ENCODE peak calls at places on chromosome 1, in seven cellular contexts. T is cardiac fibroblast, Y is fibroblast of lung, Z is HFFc6, F is RWPE1, J is cardiac muscle cell, R is GM12864. S is an unnamed sample.

GRCh38 chr1:195604287-195604686 is 1004.0 kb downstream of the KCNT2 start:
- DNase-seq in F (peak), R (no peak), Z (peak), Y (peak), T (no peak), J (no peak), S (peak)

GRCh38 chr1:162605225-162605927 is 26.9 kb upstream of the DDR2 start:
- DNase-seq in F (peak), Y (peak), R (no peak), Z (peak), T (peak), J (no peak), S (peak)

GRCh38 chr1:47587891-47588582 is 150.2 kb downstream of the FOXD2 start:
- DNase-seq in J (peak), T (no peak), F (no peak), Y (no peak), R (no peak), Z (no peak), S (no peak)

GRCh38 chr1:47934243-47934805 is 62.9 kb downstream of the TRABD2B start:
- DNase-seq in Y (peak), Z (no peak), T (no peak), J (no peak), R (no peak), F (no peak), S (no peak)

GRCh38 chr1:203211812-203212211 is 17.7 kb downstream of the CHIT1 start:
- DNase-seq in T (no peak), R (no peak), Y (no peak), Z (no peak), F (no peak), J (no peak), S (no peak)

GRCh38 chr1:17831619-17832018 is 76.5 kb downstream of the ACTL8 start:
- DNase-seq in Y (peak), Z (peak), J (peak), T (peak), F (peak), R (no peak), S (peak)

GRCh38 chr1:110436635-110437034 is 14.3 kb upstream of the PROK1 start:
- DNase-seq in J (peak), Y (no peak), R (no peak), Z (peak), T (no peak), F (no peak), S (no peak)

GRCh38 chr1:103266036-103266435 is 157.7 kb upstream of the COL11A1 start:
- DNase-seq in J (no peak), R (no peak), Z (peak), T (peak), Y (peak), F (no peak), S (no peak)

GRCh38 chr1:16183765-16184556 is 28.1 kb upstream of the EPHA2 start:
- DNase-seq in T (no peak), R (no peak), Z (no peak), J (no peak), Y (no peak), F (no peak), S (peak)

GRCh38 chr1:202213361-202214088 is 19.9 kb downstream of the LGR6 start:
- DNase-seq in R (no peak), F (no peak), Y (no peak), J (no peak), T (no peak), Z (no peak), S (peak)

GRCh38 chr1:204296431-204296988 is 63.2 kb downstream of the PLEKHA6 start:
- DNase-seq in J (peak), Z (peak), Y (peak), T (no peak), R (no peak), F (no peak), S (no peak)

GRCh38 chr1:236746785-236747184 is 48.3 kb upstream of the MTR start:
- DNase-seq in Z (no peak), T (no peak), J (no peak), Y (no peak), F (no peak), R (no peak), S (no peak)

GRCh38 chr1:83998599-83999315 is at the start of gene TTLL7:
- DNase-seq in T (no peak), J (peak), Y (peak), R (peak), Z (peak), F (peak), S (no peak)

GRCh38 chr1:92367496-92367895 is 68.6 kb downstream of the RPAP2 start:
- DNase-seq in F (no peak), R (no peak), T (no peak), J (no peak), Z (no peak), Y (no peak), S (no peak)

GRCh38 chr1:18322353-18323032 is 158.2 kb upstream of the KLHDC7A start:
- DNase-seq in Y (no peak), T (no peak), Z (no peak), J (peak), R (no peak), F (no peak), S (no peak)

GRCh38 chr1:220012259-220012658 is 34.0 kb downstream of the EPRS1 start:
- DNase-seq in J (no peak), Z (no peak), R (no peak), F (no peak), T (peak), Y (peak), S (no peak)

GRCh38 chr1:107229711-107230110 is 88.9 kb downstream of the NTNG1 start:
- DNase-seq in T (no peak), J (no peak), Z (no peak), Y (no peak), F (no peak), R (no peak), S (no peak)

GRCh38 chr1:21659924-21660326 is 9.2 kb downstream of the RAP1GAP start:
- DNase-seq in Z (no peak), R (no peak), Y (no peak), T (no peak), J (no peak), F (no peak), S (no peak)

GRCh38 chr1:951364-951763 is 7.7 kb downstream of the NOC2L start:
- DNase-seq in Z (peak), T (no peak), Y (peak), R (no peak), J (no peak), F (no peak), S (no peak)

GRCh38 chr1:62529227-62529626 is 68.1 kb upstream of the ANGPTL3 start:
- DNase-seq in F (no peak), Y (no peak), Z (no peak), J (no peak), R (no peak), T (no peak), S (no peak)

GRCh38 chr1:62528015-62528414 is 69.3 kb upstream of the ANGPTL3 start:
- DNase-seq in R (no peak), F (no peak), Y (no peak), J (no peak), Z (no peak), T (peak), S (no peak)

DNA sequence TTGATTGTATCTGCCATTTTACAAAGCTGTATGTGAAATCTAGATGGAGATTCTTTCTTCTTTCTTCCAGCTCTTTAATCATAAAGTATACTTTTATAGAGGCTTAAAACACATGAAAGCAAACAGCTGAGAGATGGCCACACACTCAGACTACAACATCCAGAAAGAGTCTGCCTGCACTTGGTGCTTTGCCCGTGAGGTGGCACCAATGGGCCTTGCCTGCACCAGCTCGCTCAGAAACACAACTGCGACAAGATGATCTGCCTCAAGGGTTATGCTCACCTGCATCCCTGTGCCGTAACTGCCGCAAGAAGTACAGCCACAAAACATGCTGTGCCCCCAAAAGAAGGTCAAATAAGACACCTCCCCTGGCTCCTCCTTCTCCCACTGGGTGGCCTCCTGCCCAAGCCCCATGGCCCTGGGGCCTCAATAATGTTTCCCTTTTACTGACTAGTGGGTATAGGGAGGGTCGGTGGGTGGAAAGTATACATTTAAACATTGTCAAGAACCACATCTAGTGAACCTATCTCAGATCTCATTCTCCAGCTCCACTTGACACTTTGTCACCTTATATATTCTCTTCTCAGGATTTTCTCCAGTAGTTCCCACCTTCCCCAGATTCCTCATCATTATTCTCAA is 66.7 kb upstream of the ANGPTL3 start:
- DNase-seq in Y (peak), T (peak), R (peak), F (peak), J (peak), Z (peak), S (peak)
- TF ChIP-seq CTCF in Y (peak), T (peak), R (peak), F (peak), J (peak), Z (peak), S (peak)

DNA sequence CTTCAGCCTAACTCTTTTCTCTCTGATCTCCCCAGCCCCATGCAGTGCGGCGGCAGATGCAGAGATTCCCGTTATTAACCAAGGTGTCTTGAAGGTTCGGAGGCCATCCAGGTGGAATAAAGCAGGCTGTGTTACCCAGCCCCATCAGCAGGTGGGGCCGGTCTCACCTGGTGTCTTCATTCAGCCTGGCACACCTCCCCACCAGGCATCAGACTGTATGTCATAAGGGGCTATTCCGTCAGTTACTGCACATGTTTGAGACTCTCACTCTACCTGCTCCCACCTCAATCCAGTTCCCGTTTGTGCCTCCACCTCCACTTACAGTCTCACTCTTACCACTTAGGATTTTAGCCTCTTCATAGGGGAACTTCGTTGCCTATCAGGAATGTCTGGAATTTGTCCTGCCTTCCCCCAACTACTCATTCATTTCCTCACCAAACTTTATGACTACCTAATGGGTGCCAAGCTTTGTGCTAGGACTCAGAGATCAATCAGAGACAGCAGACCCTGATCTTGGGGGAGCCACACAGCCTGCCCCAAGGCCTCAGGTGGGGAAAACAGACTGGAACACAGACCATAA is 170.2 kb downstream of the PLPP3 start:
- DNase-seq in F (peak), T (no peak), Z (no peak), J (no peak), R (no peak), Y (no peak), S (peak)
- TF ChIP-seq CTCF in F (no peak), T (peak), Z (peak), J (no peak), R (peak), Y (peak), S (peak)

DNA sequence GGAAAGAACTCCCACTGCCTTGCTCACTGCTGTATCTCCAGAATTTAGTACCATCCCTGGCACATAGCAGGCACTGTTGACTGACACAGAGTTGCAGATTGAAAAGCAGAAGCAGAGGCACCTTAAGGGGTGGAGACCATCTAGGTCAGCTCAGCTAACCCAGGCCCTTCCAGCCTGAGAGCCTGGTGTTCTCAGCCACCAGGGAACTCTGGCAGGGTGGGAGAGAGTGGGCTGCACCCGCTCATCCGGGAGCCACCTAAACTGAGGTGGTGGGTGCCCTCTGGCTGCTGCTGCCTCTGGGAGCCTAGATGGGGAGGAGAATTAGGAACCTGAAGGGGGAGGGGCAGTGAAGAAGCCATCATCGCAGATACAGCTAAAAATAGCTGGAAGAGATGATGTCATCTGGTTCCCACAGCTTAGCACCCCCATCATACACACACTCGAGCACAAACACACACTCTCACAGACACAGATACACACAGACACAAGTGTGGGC is 1.5 kb upstream of the TSPAN1 start:
- DNase-seq in Z (no peak), T (peak), J (no peak), Y (peak), F (no peak), R (no peak), S (no peak)
- TF ChIP-seq CTCF in Z (peak), T (no peak), J (no peak), Y (no peak), F (no peak), R (no peak), S (no peak)

DNA sequence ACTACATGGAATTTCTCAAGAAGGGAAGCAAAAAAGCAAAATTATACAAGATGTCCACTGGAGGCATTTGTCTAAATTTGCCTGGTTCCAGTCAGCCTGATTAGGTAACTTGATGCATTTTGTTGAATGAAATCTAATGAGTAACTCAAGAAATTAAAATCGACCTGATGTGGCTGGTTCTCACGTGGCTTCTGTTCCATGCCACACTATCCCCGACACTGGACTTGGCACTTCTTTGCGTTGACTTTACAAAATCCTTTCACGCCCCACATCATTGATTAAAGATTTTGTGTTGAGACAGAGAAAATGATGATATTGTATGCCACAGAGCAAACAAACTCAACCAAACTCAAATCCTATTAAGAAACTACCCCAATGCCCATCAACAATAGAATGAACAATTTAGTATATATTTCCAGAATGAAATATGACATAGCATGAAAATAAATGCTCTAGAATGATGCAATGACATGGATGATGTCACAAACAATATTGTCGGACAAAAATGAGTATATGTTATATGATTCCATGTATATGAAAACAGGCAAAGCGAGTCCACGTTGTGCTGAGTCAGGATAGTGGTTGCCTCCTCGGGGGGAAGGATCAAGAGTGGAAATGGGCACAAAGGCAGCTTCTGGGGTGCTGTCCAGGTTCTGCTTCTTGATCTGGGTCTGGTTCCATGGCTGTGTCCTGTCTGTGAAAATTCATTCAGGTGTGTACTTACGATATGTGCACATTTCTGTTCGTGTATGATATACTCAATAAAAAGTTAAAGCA is 12.9 kb upstream of the HMGCS2 start:
- DNase-seq in F (no peak), J (no peak), Y (no peak), Z (no peak), T (no peak), R (no peak), S (no peak)
- TF ChIP-seq CTCF in F (no peak), J (no peak), Y (no peak), Z (peak), T (no peak), R (no peak), S (no peak)

GRCh38 chr1:200351826-200352549 is 57.8 kb downstream of the ZNF281 start:
- DNase-seq in T (peak), F (no peak), Y (peak), Z (peak), R (no peak), J (no peak), S (peak)

GRCh38 chr1:200354243-200354642 is 55.6 kb downstream of the ZNF281 start:
- DNase-seq in R (no peak), T (peak), F (no peak), Z (no peak), J (no peak), Y (no peak), S (peak)

GRCh38 chr1:200355815-200356214 is 54.0 kb downstream of the ZNF281 start:
- DNase-seq in Y (no peak), F (no peak), R (no peak), T (no peak), Z (no peak), J (no peak), S (no peak)

GRCh38 chr1:200353232-200353631 is 56.6 kb downstream of the ZNF281 start:
- DNase-seq in R (no peak), F (no peak), Z (no peak), Y (no peak), J (no peak), T (peak), S (no peak)
- TF ChIP-seq CTCF in R (no peak), F (no peak), Z (no peak), Y (no peak), J (no peak), T (no peak), S (no peak)

GRCh38 chr1:45647248-45648021 is 23.6 kb upstream of the CCDC17 start:
- DNase-seq in R (no peak), Y (no peak), Z (no peak), J (peak), F (no peak), T (peak), S (no peak)

GRCh38 chr1:45644661-45645060 is 20.8 kb upstream of the CCDC17 start:
- DNase-seq in J (no peak), F (no peak), T (no peak), Z (no peak), Y (no peak), R (no peak), S (no peak)

GRCh38 chr1:45640293-45640692 is 16.4 kb upstream of the CCDC17 start:
- DNase-seq in R (no peak), F (no peak), T (no peak), J (no peak), Y (no peak), Z (no peak), S (no peak)

GRCh38 chr1:45643341-45643740 is 19.5 kb upstream of the CCDC17 start:
- DNase-seq in Z (no peak), Y (no peak), T (no peak), J (no peak), F (no peak), R (no peak), S (no peak)

DNA sequence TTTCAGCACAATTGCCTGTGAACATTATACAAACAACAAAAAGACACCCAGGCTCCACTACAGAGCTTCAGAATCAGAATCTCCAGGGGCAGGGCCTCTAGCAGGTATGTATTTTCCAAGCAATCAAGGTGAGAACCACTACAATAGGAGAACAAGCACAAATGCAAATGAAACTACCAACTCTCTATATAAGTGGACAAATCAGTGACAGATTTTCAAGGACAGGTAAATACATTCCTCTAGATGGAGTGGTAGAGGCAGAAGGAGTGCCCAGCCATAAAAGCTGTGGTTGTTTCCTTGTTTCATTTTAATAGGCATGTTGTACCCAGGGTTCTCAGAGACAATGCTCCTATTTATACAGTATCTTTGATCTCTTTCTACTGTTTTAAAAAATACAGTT is 20.1 kb upstream of the CCDC17 start:
- DNase-seq in R (no peak), Y (no peak), F (no peak), Z (no peak), J (no peak), T (no peak), S (no peak)
- TF ChIP-seq CTCF in R (no peak), Y (no peak), F (no peak), Z (peak), J (no peak), T (peak), S (peak)